ENCODE peak calls at places on chromosomes 7 and 10, in six cellular contexts. One of them, this sample, is unnamed.

GRCh38 chr7:104963991-104964385 is 50.0 kb upstream of the KMT2E start:
- DNase-seq in suprapubic skin: no peak
- DNase-seq in fibroblast of pulmonary artery: peak
- DNase-seq in astrocyte of the cerebellum: no peak
- DNase-seq in kidney epithelial cell: no peak
- DNase-seq in endothelial cell of umbilical vein: peak
- DNase-seq in this sample: no peak

GRCh38 chr7:126790763-126791162 is 462.0 kb downstream of the GRM8 start:
- DNase-seq in suprapubic skin: no peak
- DNase-seq in fibroblast of pulmonary artery: no peak
- DNase-seq in astrocyte of the cerebellum: no peak
- DNase-seq in kidney epithelial cell: no peak
- DNase-seq in endothelial cell of umbilical vein: no peak
- DNase-seq in this sample: no peak

GRCh38 chr7:24411226-24411625 is 127.2 kb downstream of the NPY start:
- DNase-seq in suprapubic skin: no peak
- DNase-seq in fibroblast of pulmonary artery: no peak
- DNase-seq in astrocyte of the cerebellum: no peak
- DNase-seq in kidney epithelial cell: no peak
- DNase-seq in endothelial cell of umbilical vein: no peak
- DNase-seq in this sample: no peak

GRCh38 chr10:100148353-100149211 is 37.2 kb downstream of the ERLIN1 start:
- DNase-seq in suprapubic skin: no peak
- DNase-seq in fibroblast of pulmonary artery: peak
- DNase-seq in astrocyte of the cerebellum: no peak
- DNase-seq in kidney epithelial cell: peak
- DNase-seq in endothelial cell of umbilical vein: no peak
- DNase-seq in this sample: peak

GRCh38 chr10:101272229-101272868 is 43.1 kb upstream of the LBX1 start:
- DNase-seq in suprapubic skin: no peak
- DNase-seq in fibroblast of pulmonary artery: peak
- DNase-seq in astrocyte of the cerebellum: peak
- DNase-seq in kidney epithelial cell: no peak
- DNase-seq in endothelial cell of umbilical vein: peak
- DNase-seq in this sample: no peak

GRCh38 chr7:106465704-106466468 is 181.1 kb upstream of the NAMPT start:
- DNase-seq in suprapubic skin: no peak
- DNase-seq in fibroblast of pulmonary artery: no peak
- DNase-seq in astrocyte of the cerebellum: no peak
- DNase-seq in kidney epithelial cell: no peak
- DNase-seq in endothelial cell of umbilical vein: no peak
- DNase-seq in this sample: no peak

GRCh38 chr7:55065511-55066229 is 46.9 kb downstream of the EGFR start:
- DNase-seq in suprapubic skin: no peak
- DNase-seq in fibroblast of pulmonary artery: peak
- DNase-seq in astrocyte of the cerebellum: peak
- DNase-seq in kidney epithelial cell: no peak
- DNase-seq in endothelial cell of umbilical vein: peak
- DNase-seq in this sample: peak

GRCh38 chr7:91196058-91196457 is 68.2 kb upstream of the FZD1 start:
- DNase-seq in suprapubic skin: no peak
- DNase-seq in fibroblast of pulmonary artery: no peak
- DNase-seq in astrocyte of the cerebellum: no peak
- DNase-seq in kidney epithelial cell: no peak
- DNase-seq in endothelial cell of umbilical vein: no peak
- DNase-seq in this sample: no peak

GRCh38 chr7:158013085-158013668 is 574.4 kb downstream of the PTPRN2 start:
- DNase-seq in suprapubic skin: no peak
- DNase-seq in fibroblast of pulmonary artery: no peak
- DNase-seq in astrocyte of the cerebellum: no peak
- DNase-seq in kidney epithelial cell: no peak
- DNase-seq in endothelial cell of umbilical vein: no peak
- DNase-seq in this sample: no peak

GRCh38 chr7:95209276-95209675 is 115.1 kb downstream of the PON1 start:
- DNase-seq in suprapubic skin: no peak
- DNase-seq in fibroblast of pulmonary artery: peak
- DNase-seq in astrocyte of the cerebellum: peak
- DNase-seq in kidney epithelial cell: peak
- DNase-seq in endothelial cell of umbilical vein: no peak
- DNase-seq in this sample: no peak

GRCh38 chr7:66140924-66141323 is 26.3 kb downstream of the CRCP start:
- DNase-seq in suprapubic skin: peak
- DNase-seq in fibroblast of pulmonary artery: peak
- DNase-seq in astrocyte of the cerebellum: peak
- DNase-seq in kidney epithelial cell: no peak
- DNase-seq in endothelial cell of umbilical vein: peak
- DNase-seq in this sample: no peak
- TF ChIP-seq CTCF in suprapubic skin: peak
- TF ChIP-seq CTCF in fibroblast of pulmonary artery: peak
- TF ChIP-seq CTCF in astrocyte of the cerebellum: peak
- TF ChIP-seq CTCF in kidney epithelial cell: peak
- TF ChIP-seq CTCF in endothelial cell of umbilical vein: peak
- TF ChIP-seq CTCF in this sample: peak

GRCh38 chr7:139111147-139111546 is 1.6 kb upstream of the ZC3HAV1 start:
- DNase-seq in suprapubic skin: no peak
- DNase-seq in fibroblast of pulmonary artery: no peak
- DNase-seq in astrocyte of the cerebellum: no peak
- DNase-seq in kidney epithelial cell: no peak
- DNase-seq in endothelial cell of umbilical vein: no peak
- DNase-seq in this sample: no peak

GRCh38 chr7:139108256-139109187 is 998 bp downstream of the ZC3HAV1 start:
- DNase-seq in suprapubic skin: peak
- DNase-seq in fibroblast of pulmonary artery: peak
- DNase-seq in astrocyte of the cerebellum: no peak
- DNase-seq in kidney epithelial cell: no peak
- DNase-seq in endothelial cell of umbilical vein: peak
- DNase-seq in this sample: no peak

GRCh38 chr7:139109188-139109982 is at the start of gene ZC3HAV1:
- DNase-seq in suprapubic skin: peak
- DNase-seq in fibroblast of pulmonary artery: peak
- DNase-seq in astrocyte of the cerebellum: peak
- DNase-seq in kidney epithelial cell: peak
- DNase-seq in endothelial cell of umbilical vein: peak
- DNase-seq in this sample: peak

GRCh38 chr7:139111885-139112284 is 2.4 kb upstream of the ZC3HAV1 start:
- DNase-seq in suprapubic skin: no peak
- DNase-seq in fibroblast of pulmonary artery: no peak
- DNase-seq in astrocyte of the cerebellum: no peak
- DNase-seq in kidney epithelial cell: no peak
- DNase-seq in endothelial cell of umbilical vein: no peak
- DNase-seq in this sample: no peak

GRCh38 chr7:139109983-139110411 is 477 bp upstream of the ZC3HAV1 start:
- DNase-seq in suprapubic skin: no peak
- DNase-seq in fibroblast of pulmonary artery: no peak
- DNase-seq in astrocyte of the cerebellum: no peak
- DNase-seq in kidney epithelial cell: no peak
- DNase-seq in endothelial cell of umbilical vein: no peak
- DNase-seq in this sample: no peak
- H3K4me3 ChIP-seq in suprapubic skin: peak
- H3K4me3 ChIP-seq in fibroblast of pulmonary artery: peak
- H3K4me3 ChIP-seq in astrocyte of the cerebellum: peak
- H3K4me3 ChIP-seq in kidney epithelial cell: peak
- H3K4me3 ChIP-seq in endothelial cell of umbilical vein: peak
- H3K4me3 ChIP-seq in this sample: peak

GRCh38 chr10:47020491-47020890 is 109.3 kb downstream of the PTPN20 start:
- DNase-seq in suprapubic skin: peak
- DNase-seq in fibroblast of pulmonary artery: peak
- DNase-seq in astrocyte of the cerebellum: no peak
- DNase-seq in kidney epithelial cell: no peak
- DNase-seq in endothelial cell of umbilical vein: peak
- DNase-seq in this sample: no peak

GRCh38 chr10:47024046-47024322 is 112.8 kb downstream of the PTPN20 start:
- DNase-seq in suprapubic skin: no peak
- DNase-seq in fibroblast of pulmonary artery: no peak
- DNase-seq in astrocyte of the cerebellum: no peak
- DNase-seq in kidney epithelial cell: no peak
- DNase-seq in endothelial cell of umbilical vein: no peak
- DNase-seq in this sample: no peak

GRCh38 chr10:47023237-47024045 is 112.2 kb downstream of the PTPN20 start:
- DNase-seq in suprapubic skin: peak
- DNase-seq in fibroblast of pulmonary artery: no peak
- DNase-seq in astrocyte of the cerebellum: no peak
- DNase-seq in kidney epithelial cell: no peak
- DNase-seq in endothelial cell of umbilical vein: no peak
- DNase-seq in this sample: no peak

GRCh38 chr10:47022311-47023131 is 111.3 kb downstream of the PTPN20 start:
- DNase-seq in suprapubic skin: peak
- DNase-seq in fibroblast of pulmonary artery: no peak
- DNase-seq in astrocyte of the cerebellum: no peak
- DNase-seq in kidney epithelial cell: no peak
- DNase-seq in endothelial cell of umbilical vein: no peak
- DNase-seq in this sample: no peak

DNA sequence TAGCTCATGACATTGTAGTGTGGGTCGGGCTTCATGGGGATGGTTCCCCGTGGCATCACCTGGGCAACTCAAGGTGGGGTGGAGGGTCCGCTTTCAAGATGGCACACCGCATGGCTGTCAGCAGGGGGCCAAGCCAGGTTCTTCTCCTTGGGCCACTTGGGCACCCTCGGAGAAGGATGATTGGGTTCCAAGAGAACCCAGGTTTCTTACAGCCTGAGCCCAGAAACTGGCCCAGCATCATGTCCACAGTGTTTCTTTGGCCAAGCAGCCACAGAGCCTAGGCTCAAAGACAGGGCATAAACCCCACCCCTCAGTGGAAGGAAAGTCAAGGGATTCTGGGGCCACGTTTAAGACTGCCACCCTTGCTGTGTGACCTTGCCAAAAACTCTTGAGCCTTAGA is 110.6 kb downstream of the PTPN20 start:
- DNase-seq in suprapubic skin: no peak
- DNase-seq in fibroblast of pulmonary artery: no peak
- DNase-seq in astrocyte of the cerebellum: no peak
- DNase-seq in kidney epithelial cell: no peak
- DNase-seq in endothelial cell of umbilical vein: no peak
- DNase-seq in this sample: no peak
- TF ChIP-seq CTCF in suprapubic skin: no peak
- TF ChIP-seq CTCF in fibroblast of pulmonary artery: no peak
- TF ChIP-seq CTCF in astrocyte of the cerebellum: no peak
- TF ChIP-seq CTCF in kidney epithelial cell: no peak
- TF ChIP-seq CTCF in endothelial cell of umbilical vein: no peak
- TF ChIP-seq CTCF in this sample: no peak

GRCh38 chr10:125035588-125036298 is 93.8 kb downstream of the ZRANB1 start:
- DNase-seq in suprapubic skin: no peak
- DNase-seq in fibroblast of pulmonary artery: no peak
- DNase-seq in astrocyte of the cerebellum: no peak
- DNase-seq in kidney epithelial cell: no peak
- DNase-seq in endothelial cell of umbilical vein: no peak
- DNase-seq in this sample: no peak
- H3K4me3 ChIP-seq in suprapubic skin: no peak
- H3K4me3 ChIP-seq in fibroblast of pulmonary artery: peak
- H3K4me3 ChIP-seq in astrocyte of the cerebellum: no peak
- H3K4me3 ChIP-seq in kidney epithelial cell: no peak
- H3K4me3 ChIP-seq in endothelial cell of umbilical vein: peak
- H3K4me3 ChIP-seq in this sample: no peak